ENCODE peak calls at places on chromosomes 7 and 10, in seven cellular contexts. O is SK-N-SH, Y is HCT116, B is K562, U is GM12878, Q is H1, D is HepG2. Z is an unnamed sample.

GRCh38 chr7:1531263-1531978 is 919 bp downstream of the MAFK start:
- DNase-seq in O (peak), Y (no peak), B (peak), U (no peak), Q (no peak), D (no peak), Z (no peak)

GRCh38 chr10:110794808-110795207 is 76.9 kb upstream of the PDCD4 start:
- DNase-seq in O (no peak), Y (no peak), B (no peak), U (no peak), Q (no peak), D (no peak), Z (no peak)

GRCh38 chr10:73653701-73654100 is 2.1 kb downstream of the SYNPO2L start:
- DNase-seq in O (no peak), Y (no peak), B (no peak), U (no peak), Q (no peak), D (peak), Z (peak)

GRCh38 chr7:124566576-124566975 is 199.0 kb downstream of the GPR37 start:
- DNase-seq in O (no peak), Y (no peak), B (no peak), U (no peak), Q (no peak), D (no peak), Z (no peak)

GRCh38 chr7:124034754-124035100 is 1.9 kb upstream of the TMEM229A start:
- DNase-seq in O (no peak), Y (no peak), B (no peak), U (no peak), Q (no peak), D (no peak), Z (no peak)

GRCh38 chr10:61617586-61617985 is 45.1 kb upstream of the CABCOCO1 start:
- DNase-seq in O (no peak), Y (no peak), B (no peak), U (no peak), Q (no peak), D (no peak), Z (no peak)

GRCh38 chr7:133217805-133218204 is 35.1 kb upstream of the EXOC4 start:
- DNase-seq in O (no peak), Y (no peak), B (no peak), U (no peak), Q (no peak), D (no peak), Z (no peak)

GRCh38 chr7:74191231-74191630 is 17.1 kb downstream of the EIF4H start:
- DNase-seq in O (no peak), Y (no peak), B (no peak), U (no peak), Q (no peak), D (no peak), Z (no peak)

GRCh38 chr7:34373940-34374339 is 284.1 kb upstream of the NPSR1 start:
- DNase-seq in O (no peak), Y (no peak), B (no peak), U (no peak), Q (no peak), D (no peak), Z (no peak)

GRCh38 chr7:66050990-66051424 is 24.6 kb upstream of the ASL start:
- DNase-seq in O (no peak), Y (no peak), B (no peak), U (no peak), Q (no peak), D (peak), Z (peak)

GRCh38 chr10:97780991-97781540 is 9.3 kb upstream of the SFRP5 start:
- DNase-seq in O (peak), Y (no peak), B (no peak), U (no peak), Q (no peak), D (no peak), Z (no peak)

GRCh38 chr7:10973942-10974716 is 457 bp downstream of the PHF14 start:
- DNase-seq in O (peak), Y (no peak), B (peak), U (no peak), Q (no peak), D (peak), Z (peak)

DNA sequence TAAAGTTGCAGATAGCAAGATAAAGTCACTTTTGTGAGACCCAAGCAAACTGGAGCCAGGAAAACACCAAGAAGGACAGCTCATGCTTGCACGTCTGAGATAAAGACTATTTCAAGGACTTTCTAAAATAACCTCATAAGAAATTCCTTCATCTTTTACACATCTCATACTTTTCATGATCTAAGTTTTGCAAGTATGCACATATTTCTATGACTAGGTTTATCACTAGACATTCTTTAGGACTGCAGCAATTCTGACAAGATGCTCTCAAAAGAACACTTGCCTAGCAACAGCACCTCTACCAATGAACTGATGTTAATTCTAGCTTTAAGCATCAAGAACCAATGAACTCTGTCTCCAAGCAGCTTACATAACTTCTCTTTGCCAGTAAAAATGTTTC is 457.6 kb downstream of the SEMA3D start:
- DNase-seq in O (no peak), Y (no peak), B (no peak), U (no peak), Q (no peak), D (no peak), Z (no peak)
- TF ChIP-seq JUND in O (peak), Y (no peak), B (no peak), U (no peak), Q (no peak), D (no peak), Z (no peak)

DNA sequence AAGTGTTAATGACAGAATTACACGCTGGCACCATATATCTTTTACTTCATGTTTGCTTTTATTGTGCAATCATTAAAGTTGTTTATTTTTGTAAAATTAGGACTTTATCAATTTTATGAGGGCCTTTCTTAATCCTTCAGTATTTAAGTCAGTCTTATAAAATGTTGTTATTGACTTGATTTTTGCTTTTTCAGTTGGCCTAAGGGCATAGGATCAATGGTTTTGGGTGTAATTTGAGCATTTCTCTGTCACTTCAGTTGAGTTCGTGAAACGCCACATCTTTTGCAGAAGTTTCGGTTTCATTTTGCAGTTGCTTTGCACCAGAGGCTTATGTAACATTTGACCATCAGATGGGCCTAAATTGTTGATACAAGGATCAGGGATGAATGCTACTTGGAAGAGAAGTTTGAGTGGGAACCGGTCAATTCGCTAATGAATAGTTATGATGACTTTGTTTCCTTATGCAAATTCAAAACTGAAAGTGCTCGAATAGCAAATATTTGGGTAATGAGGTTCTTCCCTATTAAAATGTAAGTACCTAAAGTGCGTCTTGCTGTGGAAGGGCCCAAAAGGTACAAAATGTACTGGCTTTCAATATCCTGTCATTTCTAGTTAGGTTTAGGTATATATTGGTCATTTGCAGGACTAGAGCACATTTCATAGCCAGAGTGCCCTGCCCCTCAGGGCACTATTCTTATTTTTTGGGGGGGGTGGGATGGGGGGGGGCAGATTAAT is 340.9 kb downstream of the LRMDA start:
- DNase-seq in O (no peak), Y (no peak), B (no peak), U (no peak), Q (no peak), D (no peak), Z (no peak)
- TF ChIP-seq JUND in O (no peak), Y (no peak), B (no peak), U (no peak), Q (no peak), D (no peak), Z (no peak)

DNA sequence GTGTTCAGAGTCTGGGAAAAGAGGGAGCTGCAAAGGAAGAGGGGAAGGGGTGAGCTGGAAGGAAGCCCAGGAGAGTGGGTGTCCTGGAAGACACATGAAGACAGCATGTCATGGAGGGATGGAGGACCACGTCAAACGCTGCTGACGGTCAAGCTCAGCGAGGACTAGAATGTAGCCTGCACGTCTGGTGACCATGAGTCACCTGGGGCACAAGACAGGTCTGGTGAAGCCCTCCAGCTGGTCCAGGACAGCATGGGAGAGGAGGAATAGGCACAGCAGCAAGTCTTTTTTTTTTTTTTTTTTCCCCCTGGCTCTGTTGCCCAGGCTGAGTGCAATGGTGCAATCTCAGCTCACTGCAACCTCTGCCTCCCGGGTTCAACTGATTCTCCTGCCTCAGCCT is 19.6 kb upstream of the AMZ1 start:
- DNase-seq in O (no peak), Y (no peak), B (no peak), U (no peak), Q (no peak), D (no peak), Z (no peak)
- TF ChIP-seq JUND in O (no peak), Y (no peak), B (no peak), U (no peak), Q (no peak), D (no peak), Z (no peak)

GRCh38 chr7:157024716-157025115 is 14.3 kb upstream of the MNX1 start:
- DNase-seq in O (no peak), Y (no peak), B (no peak), U (no peak), Q (no peak), D (no peak), Z (no peak)

GRCh38 chr7:157021071-157021891 is 10.8 kb upstream of the MNX1 start:
- DNase-seq in O (peak), Y (no peak), B (no peak), U (no peak), Q (peak), D (no peak), Z (no peak)

GRCh38 chr7:157021893-157022680 is 11.6 kb upstream of the MNX1 start:
- DNase-seq in O (peak), Y (no peak), B (no peak), U (no peak), Q (peak), D (no peak), Z (no peak)

GRCh38 chr7:157022681-157023588 is 12.5 kb upstream of the MNX1 start:
- DNase-seq in O (peak), Y (no peak), B (no peak), U (no peak), Q (peak), D (no peak), Z (peak)

GRCh38 chr7:157023589-157023905 is 13.1 kb upstream of the MNX1 start:
- DNase-seq in O (no peak), Y (no peak), B (no peak), U (no peak), Q (no peak), D (no peak), Z (peak)
- TF ChIP-seq JUND in O (no peak), Y (no peak), B (no peak), U (no peak), Q (no peak), D (no peak), Z (no peak)

DNA sequence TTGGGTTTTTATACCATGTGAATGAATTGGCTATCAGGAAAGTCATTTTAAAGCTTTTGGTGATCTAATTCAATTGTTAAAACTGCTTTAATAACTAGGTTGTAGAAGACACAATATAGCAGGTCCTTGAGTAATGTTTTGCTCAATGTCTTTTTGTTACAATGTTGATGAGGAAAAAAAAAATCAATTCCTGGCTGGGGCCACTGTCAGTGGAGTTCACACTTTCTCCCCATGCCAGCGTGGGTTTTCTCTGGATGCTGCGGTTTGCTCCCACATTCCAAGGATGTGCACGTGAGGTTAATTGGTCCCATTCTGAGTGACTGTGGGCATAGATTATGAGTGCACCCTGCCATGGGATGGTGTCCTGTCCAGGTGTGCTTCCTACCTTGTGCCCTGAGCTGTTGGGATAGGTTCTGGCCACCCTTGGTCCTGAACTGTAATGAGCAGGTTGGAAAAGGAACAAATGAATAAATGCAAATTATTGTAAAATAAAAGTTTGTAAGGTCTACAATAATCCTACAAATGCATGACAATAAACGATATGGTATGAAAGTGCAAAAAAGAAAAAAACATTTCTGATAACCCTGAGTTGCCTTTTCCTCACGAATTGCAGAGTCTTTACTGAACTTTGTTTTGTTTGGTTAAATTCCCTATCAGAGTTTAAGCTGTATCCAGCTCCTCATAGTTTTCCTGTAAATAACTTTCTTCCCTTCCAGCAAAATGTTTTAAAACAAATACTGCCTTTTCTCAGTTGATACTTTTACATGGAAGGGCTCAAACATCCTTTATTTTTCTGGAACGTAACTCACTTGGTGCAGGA is 62.7 kb downstream of the AKR1C4 start:
- DNase-seq in O (no peak), Y (no peak), B (no peak), U (no peak), Q (no peak), D (no peak), Z (no peak)
- TF ChIP-seq JUND in O (no peak), Y (no peak), B (no peak), U (no peak), Q (no peak), D (no peak), Z (no peak)

DNA sequence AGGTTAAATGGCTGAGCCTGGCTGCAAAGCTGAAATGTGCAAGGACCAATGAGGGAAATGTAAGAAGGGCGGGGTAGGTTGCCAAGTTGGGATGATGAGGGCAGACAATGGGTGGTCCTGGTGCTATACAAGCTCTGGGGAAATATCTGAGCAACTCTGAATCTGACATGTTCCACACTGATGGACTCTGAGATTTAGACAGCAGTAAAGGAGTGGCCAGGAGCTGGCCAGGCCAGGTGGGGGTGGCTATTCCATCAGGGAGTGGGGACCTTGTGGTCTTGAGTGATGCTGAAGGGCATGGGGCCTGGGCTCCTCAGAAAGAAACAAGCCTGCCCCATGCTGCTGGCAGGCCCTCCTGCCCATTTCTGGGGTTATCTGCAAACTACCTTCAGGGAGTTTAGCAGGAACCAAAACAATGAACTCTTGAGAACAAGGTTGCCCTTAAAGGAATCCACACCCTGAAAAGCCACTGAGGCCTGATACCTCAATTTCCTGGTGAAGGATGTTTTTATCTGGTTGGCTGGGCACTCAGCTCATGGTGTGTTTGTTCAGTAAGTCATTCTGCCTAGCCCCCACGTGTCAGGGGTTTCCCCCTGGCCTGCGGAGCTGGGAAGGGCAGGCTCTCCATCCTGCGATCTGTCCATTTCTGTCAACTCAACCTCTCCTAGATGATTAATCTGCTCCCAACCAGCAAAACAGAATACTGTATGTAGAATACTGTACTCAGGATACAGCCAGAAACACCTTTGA is 143.3 kb upstream of the TNS3 start:
- DNase-seq in O (no peak), Y (no peak), B (no peak), U (no peak), Q (no peak), D (peak), Z (no peak)
- TF ChIP-seq JUND in O (no peak), Y (no peak), B (no peak), U (no peak), Q (no peak), D (no peak), Z (no peak)

GRCh38 chr10:48890904-48891839 is 48.5 kb downstream of the LRRC18 start:
- DNase-seq in O (no peak), Y (no peak), B (no peak), U (no peak), Q (no peak), D (no peak), Z (no peak)

GRCh38 chr10:48896756-48897437 is 42.7 kb downstream of the LRRC18 start:
- DNase-seq in O (no peak), Y (no peak), B (no peak), U (no peak), Q (peak), D (no peak), Z (no peak)

GRCh38 chr10:48898426-48898825 is 41.2 kb downstream of the LRRC18 start:
- DNase-seq in O (no peak), Y (no peak), B (no peak), U (no peak), Q (peak), D (no peak), Z (no peak)

GRCh38 chr10:48897438-48897790 is 42.2 kb downstream of the LRRC18 start:
- DNase-seq in O (no peak), Y (no peak), B (no peak), U (no peak), Q (no peak), D (no peak), Z (no peak)

DNA sequence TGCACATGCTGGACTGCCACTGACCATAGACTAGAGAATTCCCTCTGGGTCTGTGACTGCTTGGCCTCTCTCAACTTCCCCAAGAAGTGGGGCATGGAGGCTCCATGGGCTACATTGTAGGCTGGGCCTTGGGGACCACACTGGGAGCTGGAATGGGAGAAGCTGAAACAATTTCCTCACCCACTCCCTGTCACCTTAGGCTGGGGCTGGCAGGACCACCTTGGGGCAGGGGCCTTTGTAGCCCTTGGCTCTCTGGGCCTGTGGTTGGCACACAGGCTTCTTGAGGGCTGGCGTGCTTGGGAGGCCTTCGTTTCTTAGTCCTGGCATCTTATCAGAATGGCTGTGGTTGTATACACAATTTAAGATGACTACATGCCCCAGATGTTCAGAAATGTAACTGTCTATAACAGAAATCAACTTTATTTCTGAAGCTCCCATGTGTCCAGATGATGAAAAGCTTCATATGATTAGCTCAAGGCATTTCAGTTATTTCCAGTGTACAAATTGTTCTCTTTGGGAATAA is 44.4 kb downstream of the LRRC18 start:
- DNase-seq in O (no peak), Y (no peak), B (no peak), U (no peak), Q (no peak), D (no peak), Z (no peak)
- TF ChIP-seq JUND in O (no peak), Y (no peak), B (no peak), U (no peak), Q (no peak), D (no peak), Z (no peak)

GRCh38 chr7:6030988-6031387 is at the start of gene ANKRD61:
- DNase-seq in O (no peak), Y (no peak), B (no peak), U (no peak), Q (no peak), D (no peak), Z (no peak)

GRCh38 chr7:6035165-6035564 is 4.0 kb downstream of the ANKRD61 start:
- DNase-seq in O (no peak), Y (no peak), B (no peak), U (no peak), Q (no peak), D (no peak), Z (no peak)

GRCh38 chr7:6032167-6032566 is 991 bp downstream of the ANKRD61 start:
- DNase-seq in O (no peak), Y (no peak), B (no peak), U (no peak), Q (no peak), D (no peak), Z (no peak)

GRCh38 chr7:6028563-6028962 is 2.6 kb upstream of the ANKRD61 start:
- DNase-seq in O (no peak), Y (no peak), B (no peak), U (no peak), Q (no peak), D (no peak), Z (no peak)

GRCh38 chr7:6031567-6031966 is 391 bp downstream of the ANKRD61 start:
- DNase-seq in O (no peak), Y (no peak), B (no peak), U (no peak), Q (no peak), D (no peak), Z (no peak)
- TF ChIP-seq JUND in O (no peak), Y (no peak), B (no peak), U (no peak), Q (no peak), D (no peak), Z (no peak)

GRCh38 chr10:45526309-45526708 is 146.3 kb downstream of the ZFAND4 start:
- DNase-seq in O (no peak), Y (no peak), B (no peak), U (no peak), Q (no peak), D (no peak), Z (no peak)
- TF ChIP-seq JUND in O (no peak), Y (no peak), B (no peak), U (no peak), Q (no peak), D (no peak), Z (no peak)